ENCODE peak calls at places on chromosomes 13 and 19, in four cellular contexts. K is 8988T, P is T-helper 9 cell, O is occipital lobe. G is an unnamed sample.

GRCh38 chr13:66329988-66330429 is 900.1 kb downstream of the PCDH9 start:
- DNase-seq in K (no peak), P (no peak), O (no peak), G (no peak)

GRCh38 chr13:73039201-73040108 is 19.4 kb upstream of the KLF5 start:
- DNase-seq in K (no peak), P (no peak), O (no peak), G (no peak)

GRCh38 chr13:26978081-26978860 is 193.3 kb downstream of the USP12 start:
- DNase-seq in K (no peak), P (no peak), O (no peak), G (no peak)

GRCh38 chr13:100887729-100888151 is 213.1 kb upstream of the TMTC4 start:
- DNase-seq in K (no peak), P (no peak), O (no peak), G (no peak)

GRCh38 chr13:94122300-94122699 is 357.2 kb downstream of the DCT start:
- DNase-seq in K (no peak), P (no peak), O (no peak), G (no peak)

GRCh38 chr13:21849323-21849722 is 178.4 kb downstream of the FGF9 start:
- DNase-seq in K (no peak), P (no peak), O (no peak), G (peak; percentile 4)

GRCh38 chr13:106033634-106034033 is 501.8 kb downstream of the EFNB2 start:
- DNase-seq in K (no peak), P (no peak), O (no peak), G (no peak)

GRCh38 chr19:53424968-53425597 is 6.7 kb upstream of the ZNF761 start:
- DNase-seq in K (peak; percentile 29), P (peak; percentile 61), O (peak; percentile 4), G (peak; percentile 60)

GRCh38 chr13:66859078-66859477 is 371.1 kb downstream of the PCDH9 start:
- DNase-seq in K (no peak), P (no peak), O (no peak), G (no peak)

GRCh38 chr13:102138635-102139225 is 263.1 kb downstream of the FGF14 start:
- DNase-seq in K (no peak), P (no peak), O (no peak), G (no peak)

GRCh38 chr13:83298636-83299035 is 583.6 kb downstream of the SLITRK1 start:
- DNase-seq in K (no peak), P (no peak), O (no peak), G (no peak)

GRCh38 chr13:100381595-100382224 is 206.9 kb downstream of the GGACT start:
- DNase-seq in K (no peak), P (no peak), O (no peak), G (no peak)

GRCh38 chr19:33796164-33797100 is at the start of gene KCTD15:
- DNase-seq in K (no peak), P (no peak), O (no peak), G (no peak)

GRCh38 chr19:58387338-58388174 is 487 bp downstream of the RPS5 start:
- DNase-seq in K (no peak), P (no peak), O (no peak), G (no peak)

G was measured in effector CD4-positive, alpha-beta T cell.